ENCODE peak calls at places on chromosomes 13 and 19, in four cellular contexts. One of them, this sample, is unnamed. For H3K36me3, the result is how much of the 10 kb centered on the place peaks cover.

GRCh38 chr13:23776698-23777570 is 112.3 kb downstream of the MIPEP start:
- DNase-seq in body of pancreas: no peak
- DNase-seq in left ventricle myocardium inferior: no peak
- DNase-seq in fibroblast of lung: no peak
- DNase-seq in this sample: no peak

GRCh38 chr13:26628706-26629105 is 71.2 kb downstream of the WASF3 start:
- DNase-seq in fibroblast of lung: peak
- DNase-seq in left ventricle myocardium inferior: no peak
- DNase-seq in body of pancreas: no peak
- DNase-seq in this sample: no peak

GRCh38 chr13:23391752-23392151 is 41.8 kb downstream of the SACS start:
- DNase-seq in fibroblast of lung: peak
- DNase-seq in left ventricle myocardium inferior: no peak
- DNase-seq in body of pancreas: no peak
- DNase-seq in this sample: no peak

GRCh38 chr19:58395220-58395978 is at the start of gene RNF225:
- DNase-seq in fibroblast of lung: no peak
- DNase-seq in left ventricle myocardium inferior: no peak
- DNase-seq in body of pancreas: peak
- DNase-seq in this sample: no peak

GRCh38 chr13:47039106-47039505 is 142.3 kb upstream of the HTR2A start:
- DNase-seq in left ventricle myocardium inferior: no peak
- DNase-seq in body of pancreas: no peak
- DNase-seq in fibroblast of lung: peak
- DNase-seq in this sample: peak

GRCh38 chr19:4971424-4971793 is 2.5 kb downstream of the KDM4B start:
- DNase-seq in body of pancreas: peak
- DNase-seq in left ventricle myocardium inferior: no peak
- DNase-seq in fibroblast of lung: no peak
- DNase-seq in this sample: no peak

GRCh38 chr19:49857061-49857833 is 6.3 kb downstream of the PTOV1 start:
- DNase-seq in body of pancreas: no peak
- DNase-seq in left ventricle myocardium inferior: no peak
- DNase-seq in fibroblast of lung: no peak
- DNase-seq in this sample: no peak

GRCh38 chr19:50649433-50650391 is at the start of gene C19orf81:
- DNase-seq in left ventricle myocardium inferior: no peak
- DNase-seq in body of pancreas: no peak
- DNase-seq in fibroblast of lung: no peak
- DNase-seq in this sample: no peak

GRCh38 chr19:14650161-14650560 is 24.5 kb downstream of the ADGRE3 start:
- DNase-seq in body of pancreas: no peak
- DNase-seq in fibroblast of lung: no peak
- DNase-seq in left ventricle myocardium inferior: no peak
- DNase-seq in this sample: no peak

GRCh38 chr13:73278186-73278585 is 219.4 kb downstream of the KLF5 start:
- DNase-seq in fibroblast of lung: no peak
- DNase-seq in left ventricle myocardium inferior: no peak
- DNase-seq in body of pancreas: no peak
- DNase-seq in this sample: no peak

GRCh38 chr13:98217597-98217996 is 40.5 kb upstream of the RNF113B start:
- DNase-seq in left ventricle myocardium inferior: no peak
- DNase-seq in fibroblast of lung: no peak
- DNase-seq in body of pancreas: no peak
- DNase-seq in this sample: no peak

GRCh38 chr13:109211616-109212015 is 574.8 kb downstream of the IRS2 start:
- DNase-seq in left ventricle myocardium inferior: no peak
- DNase-seq in fibroblast of lung: peak
- DNase-seq in body of pancreas: no peak
- DNase-seq in this sample: no peak

GRCh38 chr13:112684041-112684440 is 5.8 kb upstream of the ATP11A start:
- DNase-seq in body of pancreas: no peak
- DNase-seq in left ventricle myocardium inferior: no peak
- DNase-seq in fibroblast of lung: no peak
- DNase-seq in this sample: no peak

GRCh38 chr13:93284056-93284455 is 57.4 kb downstream of the GPC6 start:
- DNase-seq in left ventricle myocardium inferior: no peak
- DNase-seq in body of pancreas: no peak
- DNase-seq in fibroblast of lung: no peak
- DNase-seq in this sample: no peak

GRCh38 chr19:49475995-49476880 is 2.2 kb downstream of the FLT3LG start:
- DNase-seq in fibroblast of lung: no peak
- DNase-seq in body of pancreas: no peak
- DNase-seq in left ventricle myocardium inferior: no peak
- DNase-seq in this sample: no peak

GRCh38 chr19:43518051-43518450 is 8.9 kb downstream of the ETHE1 start:
- DNase-seq in body of pancreas: no peak
- DNase-seq in left ventricle myocardium inferior: no peak
- DNase-seq in fibroblast of lung: no peak
- DNase-seq in this sample: no peak

GRCh38 chr19:40365613-40366401 is 17.3 kb downstream of the PLD3 start:
- DNase-seq in left ventricle myocardium inferior: peak
- DNase-seq in body of pancreas: peak
- DNase-seq in fibroblast of lung: peak
- DNase-seq in this sample: no peak

GRCh38 chr13:40682449-40683240 is 16.2 kb upstream of the FOXO1 start:
- DNase-seq in body of pancreas: no peak
- DNase-seq in left ventricle myocardium inferior: no peak
- DNase-seq in fibroblast of lung: peak
- DNase-seq in this sample: no peak

GRCh38 chr19:926595-927043 is 784 bp downstream of the ARID3A start:
- DNase-seq in fibroblast of lung: no peak
- DNase-seq in body of pancreas: peak
- DNase-seq in left ventricle myocardium inferior: peak
- DNase-seq in this sample: no peak

GRCh38 chr13:106867249-106867648 is 299.3 kb upstream of the ARGLU1 start:
- DNase-seq in body of pancreas: peak
- DNase-seq in fibroblast of lung: peak
- DNase-seq in left ventricle myocardium inferior: no peak
- DNase-seq in this sample: no peak

GRCh38 chr19:46068345-46069258 is 27.8 kb upstream of the IGFL4 start:
- DNase-seq in fibroblast of lung: peak
- DNase-seq in left ventricle myocardium inferior: no peak
- DNase-seq in body of pancreas: no peak
- DNase-seq in this sample: peak

GRCh38 chr19:13031917-13032623 is 36.8 kb downstream of the NFIX start:
- DNase-seq in left ventricle myocardium inferior: no peak
- DNase-seq in body of pancreas: no peak
- DNase-seq in fibroblast of lung: peak
- DNase-seq in this sample: no peak

GRCh38 chr19:41299046-41299754 is 10.8 kb upstream of the CCDC97 start:
- DNase-seq in body of pancreas: peak
- DNase-seq in left ventricle myocardium inferior: peak
- DNase-seq in fibroblast of lung: peak
- DNase-seq in this sample: no peak

GRCh38 chr19:293436-294110 is 2.4 kb upstream of the PLPP2 start:
- DNase-seq in left ventricle myocardium inferior: no peak
- DNase-seq in fibroblast of lung: no peak
- DNase-seq in body of pancreas: no peak
- DNase-seq in this sample: no peak

GRCh38 chr19:49506575-49507105 is 5.8 kb upstream of the FCGRT start:
- DNase-seq in fibroblast of lung: no peak
- DNase-seq in left ventricle myocardium inferior: peak
- DNase-seq in body of pancreas: peak
- DNase-seq in this sample: no peak

GRCh38 chr19:29001922-29002247 is 211.1 kb downstream of the UQCRFS1 start:
- DNase-seq in fibroblast of lung: no peak
- DNase-seq in body of pancreas: no peak
- DNase-seq in left ventricle myocardium inferior: no peak
- DNase-seq in this sample: no peak

GRCh38 chr19:12260861-12261260 is 33.8 kb downstream of the ZNF44 start:
- DNase-seq in body of pancreas: no peak
- DNase-seq in left ventricle myocardium inferior: no peak
- DNase-seq in fibroblast of lung: no peak
- DNase-seq in this sample: no peak

GRCh38 chr13:110711778-110712070 is 1.8 kb upstream of the ING1 start:
- DNase-seq in left ventricle myocardium inferior: no peak
- DNase-seq in fibroblast of lung: peak
- DNase-seq in body of pancreas: peak
- DNase-seq in this sample: no peak

GRCh38 chr19:50657222-50657669 is 8.0 kb downstream of the C19orf81 start:
- DNase-seq in left ventricle myocardium inferior: no peak
- DNase-seq in body of pancreas: no peak
- DNase-seq in fibroblast of lung: no peak
- DNase-seq in this sample: no peak

GRCh38 chr13:97810152-97810551 is 143.3 kb upstream of the IPO5 start:
- DNase-seq in body of pancreas: no peak
- DNase-seq in left ventricle myocardium inferior: no peak
- DNase-seq in fibroblast of lung: peak
- DNase-seq in this sample: no peak

GRCh38 chr13:43874512-43875092 is 4.9 kb downstream of the CCDC122 start:
- DNase-seq in left ventricle myocardium inferior: no peak
- DNase-seq in body of pancreas: no peak
- DNase-seq in fibroblast of lung: peak
- DNase-seq in this sample: no peak

GRCh38 chr19:13398780-13399726 is 107.2 kb downstream of the CACNA1A start:
- DNase-seq in body of pancreas: no peak
- DNase-seq in fibroblast of lung: peak
- DNase-seq in left ventricle myocardium inferior: peak
- DNase-seq in this sample: peak

DNA sequence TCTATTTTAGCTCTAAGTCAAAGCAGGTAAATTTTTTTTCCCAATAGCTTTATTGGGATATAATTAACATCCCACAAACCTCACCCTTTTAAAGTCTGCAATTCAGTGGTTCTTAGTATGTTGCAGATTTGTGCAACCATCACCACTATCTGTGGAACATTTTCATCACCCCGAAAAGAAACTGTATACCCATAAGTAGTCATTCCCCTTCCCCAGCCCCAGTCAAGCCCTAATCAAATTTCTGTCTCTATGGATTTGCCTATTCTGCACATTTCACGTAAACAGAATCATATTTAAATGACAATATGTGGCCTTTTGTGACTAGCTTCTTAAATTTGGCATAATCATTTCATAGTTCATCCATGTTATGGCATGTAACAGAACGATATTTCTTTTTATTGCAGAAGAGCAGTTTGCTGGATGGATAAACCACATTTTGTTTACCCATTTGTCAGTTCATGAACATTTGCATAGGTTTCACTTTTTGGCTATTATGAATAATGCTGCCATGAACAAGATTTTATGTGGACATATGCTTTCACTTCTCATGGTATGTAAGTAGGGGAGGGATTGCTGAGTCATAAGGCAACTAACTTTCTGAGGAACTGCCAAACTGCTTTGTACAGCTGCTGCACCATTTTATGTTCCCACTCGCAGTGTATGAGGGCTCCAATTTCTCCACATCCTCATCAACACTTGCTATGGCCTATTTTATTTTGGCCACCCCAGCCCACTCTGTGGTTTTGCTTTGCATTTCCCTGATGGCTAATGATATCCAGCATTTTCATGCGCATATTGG is 10.9 kb downstream of the SLC46A3 start:
- DNase-seq in fibroblast of lung: peak
- DNase-seq in left ventricle myocardium inferior: no peak
- DNase-seq in body of pancreas: peak
- DNase-seq in this sample: no peak
- H3K4me3 ChIP-seq in fibroblast of lung: no peak
- H3K4me3 ChIP-seq in left ventricle myocardium inferior: no peak
- H3K4me3 ChIP-seq in body of pancreas: no peak
- H3K4me3 ChIP-seq in this sample: no peak

DNA sequence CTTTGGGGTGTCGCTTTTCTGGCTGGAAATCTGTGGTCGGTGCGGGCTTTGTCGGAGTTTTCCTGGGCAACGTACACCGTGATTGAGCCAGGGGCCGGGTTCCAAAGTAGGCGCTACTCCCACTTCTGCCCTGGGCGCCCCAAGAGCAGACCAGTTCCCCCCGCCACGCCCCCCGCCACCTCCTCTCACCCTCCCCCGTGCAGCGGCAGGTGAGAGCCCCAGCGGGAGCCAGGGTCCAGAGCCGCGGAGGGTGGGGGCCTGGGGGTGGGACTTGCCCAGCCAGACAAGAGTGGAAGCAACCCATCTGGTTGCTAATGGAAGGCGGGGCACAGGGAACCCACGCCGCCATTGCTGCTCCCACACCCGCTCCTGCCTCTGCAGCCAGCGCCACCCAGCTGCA is 2195.9 kb downstream of the PCDH9 start:
- DNase-seq in body of pancreas: no peak
- DNase-seq in left ventricle myocardium inferior: no peak
- DNase-seq in fibroblast of lung: no peak
- DNase-seq in this sample: no peak
- TF ChIP-seq CTCF in body of pancreas: no peak
- TF ChIP-seq CTCF in left ventricle myocardium inferior: no peak
- TF ChIP-seq CTCF in fibroblast of lung: no peak
- TF ChIP-seq CTCF in this sample: no peak

DNA sequence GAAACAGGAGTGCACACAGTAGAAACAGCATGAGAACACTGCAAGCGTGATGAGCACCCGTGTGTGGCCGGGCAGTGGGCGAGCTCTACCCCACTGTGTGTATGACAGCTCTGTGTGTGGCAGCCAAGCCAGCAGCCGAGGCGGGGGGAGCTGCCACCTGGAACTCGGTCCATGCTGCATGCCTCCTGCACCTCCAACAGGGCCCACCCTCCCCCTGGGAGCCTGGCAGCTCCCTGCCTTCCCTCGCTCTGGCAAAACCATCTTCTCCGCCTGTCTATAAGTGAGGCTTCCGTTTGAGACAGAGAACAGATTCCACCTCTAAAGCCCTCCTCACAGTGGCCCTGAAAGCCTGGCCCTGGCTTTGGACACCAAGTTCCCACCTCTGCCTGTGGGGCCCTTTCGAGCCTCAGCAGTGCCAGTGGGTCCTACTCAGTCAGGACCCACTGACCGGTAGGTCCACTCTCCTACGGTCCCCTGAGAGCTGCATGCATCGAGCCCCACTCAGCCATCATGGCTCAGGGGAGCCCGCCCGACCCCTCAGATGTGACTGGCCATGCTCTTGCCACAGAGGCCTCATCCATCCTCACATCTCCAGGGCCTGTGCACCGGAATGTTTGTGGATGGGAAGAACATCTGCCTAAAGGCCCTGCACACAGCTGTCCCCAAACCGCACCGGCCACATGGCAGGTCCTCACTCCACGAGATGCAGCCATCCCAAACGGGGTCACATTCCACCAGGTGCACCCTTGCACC is 52.4 kb upstream of the C13orf46 start:
- DNase-seq in fibroblast of lung: no peak
- DNase-seq in body of pancreas: no peak
- DNase-seq in left ventricle myocardium inferior: no peak
- DNase-seq in this sample: no peak
- H3K36me3 ChIP-seq in fibroblast of lung: under half
- H3K36me3 ChIP-seq in body of pancreas: under half
- H3K36me3 ChIP-seq in left ventricle myocardium inferior: under half
- H3K36me3 ChIP-seq in this sample: under half

GRCh38 chr13:29716493-29716892 is 121.0 kb upstream of the SLC7A1 start:
- DNase-seq in body of pancreas: no peak
- DNase-seq in fibroblast of lung: no peak
- DNase-seq in left ventricle myocardium inferior: no peak
- DNase-seq in this sample: no peak

GRCh38 chr13:29722415-29722814 is 126.9 kb upstream of the SLC7A1 start:
- DNase-seq in body of pancreas: no peak
- DNase-seq in left ventricle myocardium inferior: no peak
- DNase-seq in fibroblast of lung: no peak
- DNase-seq in this sample: no peak

GRCh38 chr13:29718694-29719093 is 123.2 kb upstream of the SLC7A1 start:
- DNase-seq in body of pancreas: no peak
- DNase-seq in left ventricle myocardium inferior: no peak
- DNase-seq in fibroblast of lung: no peak
- DNase-seq in this sample: no peak

GRCh38 chr13:29721766-29722165 is 126.3 kb upstream of the SLC7A1 start:
- DNase-seq in fibroblast of lung: no peak
- DNase-seq in body of pancreas: no peak
- DNase-seq in left ventricle myocardium inferior: no peak
- DNase-seq in this sample: peak
- H3K4me3 ChIP-seq in fibroblast of lung: no peak
- H3K4me3 ChIP-seq in body of pancreas: no peak
- H3K4me3 ChIP-seq in left ventricle myocardium inferior: no peak
- H3K4me3 ChIP-seq in this sample: no peak